ENCODE peak calls at places on chromosomes 7 and 10, in seven cellular contexts. W is GM23338, U is nephron progenitor cell, C is Panc1, A is GM13977, H is GM12865, G is A549. X is an unnamed sample.
A peak's percentile ranks its signal among the peaks of the same experiment; 100 is the strongest.

GRCh38 chr7:66281678-66282593 is 76.8 kb downstream of the TPST1 start:
- DNase-seq in W (no peak), A (no peak), G (no peak), U (no peak), H (no peak), C (no peak), X (peak; percentile 36)

GRCh38 chr10:122344741-122345258 is 29.7 kb upstream of the PLEKHA1 start:
- DNase-seq in A (no peak), W (no peak), U (no peak), H (no peak), C (no peak), G (no peak), X (no peak)

GRCh38 chr7:4156190-4156589 is 525.9 kb upstream of the FOXK1 start:
- DNase-seq in A (no peak), U (no peak), W (no peak), C (no peak), H (no peak), G (no peak), X (no peak)

GRCh38 chr7:149714910-149715471 is 58.4 kb downstream of the ZNF467 start:
- DNase-seq in A (no peak), W (no peak), C (no peak), H (no peak), G (no peak), U (no peak), X (peak; percentile 29)

GRCh38 chr7:74483402-74484336 is 30.0 kb downstream of the GTF2IRD1 start:
- DNase-seq in C (no peak), A (no peak), G (no peak), U (no peak), H (no peak), W (no peak), X (peak; percentile 95)

GRCh38 chr7:122485841-122486240 is 181.3 kb upstream of the FEZF1 start:
- DNase-seq in H (no peak), G (no peak), A (no peak), W (no peak), U (no peak), C (no peak), X (no peak)

GRCh38 chr7:36281945-36282727 is 107.5 kb upstream of the ANLN start:
- DNase-seq in W (no peak), C (no peak), U (no peak), H (no peak), G (no peak), A (no peak), X (no peak)

GRCh38 chr10:68787813-68788212 is 39.5 kb upstream of the STOX1 start:
- DNase-seq in U (no peak), C (no peak), W (no peak), A (no peak), G (no peak), H (no peak), X (no peak)

GRCh38 chr10:48287417-48288391 is 13.2 kb upstream of the FRMPD2 start:
- DNase-seq in G (no peak), A (no peak), W (no peak), H (peak; percentile 86), C (no peak), U (no peak), X (peak; percentile 94)

GRCh38 chr7:158421394-158421793 is 166.2 kb downstream of the PTPRN2 start:
- DNase-seq in G (no peak), W (no peak), C (no peak), U (no peak), H (no peak), A (no peak), X (no peak)

DNA sequence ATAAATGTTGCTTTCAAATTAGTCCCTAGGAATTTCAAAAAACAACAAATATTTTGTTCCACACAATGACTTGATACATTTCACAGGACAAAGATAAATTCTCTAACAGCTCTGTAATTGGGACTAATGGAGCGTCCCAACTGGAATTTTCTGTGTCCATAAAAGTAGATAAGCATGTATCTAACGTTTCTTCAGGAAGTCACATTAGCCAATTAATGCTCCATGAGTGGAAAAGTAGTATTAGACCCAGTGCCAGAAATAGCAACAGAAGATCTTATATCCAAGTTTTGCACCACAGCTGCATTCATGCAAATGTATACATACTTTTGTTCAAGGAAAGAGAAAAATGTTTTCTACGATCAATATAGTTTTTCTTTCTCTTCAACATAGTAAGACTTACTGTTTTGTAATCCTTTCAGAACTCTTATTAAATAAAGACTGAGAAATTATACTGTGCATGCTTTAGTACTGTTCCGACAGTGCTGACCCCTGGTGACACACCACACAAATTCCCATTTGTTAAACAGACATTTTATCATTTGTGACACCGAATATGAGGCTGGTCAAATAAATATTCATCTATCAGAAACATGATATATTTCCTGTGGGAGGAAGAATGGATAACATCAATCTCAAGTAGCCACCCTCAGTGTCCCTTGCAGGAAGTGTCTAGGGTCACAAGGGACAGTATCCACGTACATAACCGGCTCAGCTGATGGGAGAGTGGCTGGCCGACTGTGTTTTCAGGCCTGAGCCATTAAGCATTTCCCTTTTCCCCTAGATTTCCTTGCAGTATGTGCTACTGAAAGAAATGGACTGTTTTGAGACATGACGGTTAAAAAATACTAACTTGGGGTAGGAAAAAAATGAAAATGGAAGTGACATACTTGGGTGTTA is 102.1 kb upstream of the RSU1 start:
- DNase-seq in G (no peak), A (no peak), W (no peak), U (no peak), H (no peak), C (no peak), X (no peak)
- TF ChIP-seq CTCF in G (no peak), A (no peak), W (no peak), U (no peak), H (no peak), C (no peak), X (no peak)

DNA sequence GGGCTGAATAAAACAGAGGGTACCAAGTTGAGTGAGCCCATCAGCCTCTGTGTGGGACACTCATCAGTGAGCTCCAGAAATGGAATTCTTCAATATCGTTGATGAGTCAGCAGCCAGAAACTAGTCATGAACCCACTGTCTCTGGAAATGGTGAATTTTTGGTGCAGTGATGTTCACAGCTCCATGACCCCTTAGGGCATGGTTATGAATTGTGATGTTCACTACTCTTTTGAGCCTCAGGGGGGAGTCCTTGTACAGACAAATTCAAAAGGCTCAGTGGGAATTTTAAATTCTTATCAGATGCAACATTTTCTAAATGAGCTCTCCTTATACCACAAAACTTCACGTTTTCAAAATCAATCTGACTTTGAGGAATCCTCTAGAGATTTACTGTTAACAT is 335.7 kb downstream of the PHTF2 start:
- DNase-seq in C (peak; percentile 28), U (no peak), W (peak; percentile 64), H (peak; percentile 24), A (peak; percentile 39), G (peak; percentile 23), X (no peak)
- TF ChIP-seq CTCF in C (peak; percentile 64), U (peak; percentile 49), W (peak; percentile 70), H (peak; percentile 30), A (peak; percentile 41), G (peak; percentile 37), X (peak; percentile 22)

DNA sequence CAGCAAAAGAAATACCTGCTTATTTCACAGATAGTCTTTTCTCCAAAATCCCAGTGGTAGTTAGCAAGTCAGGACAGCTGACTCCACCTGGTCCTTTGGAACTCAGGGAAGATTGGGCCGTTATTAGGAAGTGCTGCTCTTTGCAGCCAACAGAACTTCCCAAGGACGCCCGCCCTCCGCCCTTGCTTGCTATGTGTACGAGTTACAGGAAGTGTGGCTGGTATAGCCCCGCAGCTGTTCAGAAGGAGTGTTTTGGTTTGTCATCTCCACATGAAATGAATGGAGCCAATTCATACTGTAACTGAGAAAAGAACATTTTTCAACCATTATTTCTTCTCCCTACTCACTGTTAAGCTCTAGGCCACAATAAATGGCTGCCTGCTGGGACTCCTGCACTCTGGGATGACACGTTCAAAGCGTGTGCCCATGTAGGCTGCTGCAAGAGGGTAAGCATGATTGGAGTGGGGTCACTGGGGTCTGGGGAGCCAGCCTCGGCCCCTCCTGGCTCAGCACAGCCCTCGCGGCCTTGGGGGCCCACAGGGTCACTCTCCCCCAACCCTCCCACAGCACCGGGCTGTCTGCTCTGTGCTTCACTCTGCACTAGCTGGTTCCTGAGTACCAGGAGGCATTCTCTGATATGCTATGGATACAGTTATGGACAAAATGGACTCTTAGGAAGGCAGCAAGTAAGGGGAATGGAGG is 244.0 kb downstream of the EBF3 start:
- DNase-seq in W (no peak), G (no peak), C (no peak), U (no peak), H (no peak), A (no peak), X (no peak)
- TF ChIP-seq CTCF in W (no peak), G (no peak), C (no peak), U (no peak), H (no peak), A (no peak), X (no peak)

GRCh38 chr10:78433722-78434535 is 400.3 kb downstream of the RPS24 start:
- DNase-seq in H (no peak), G (no peak), W (no peak), C (no peak), A (no peak), U (peak; percentile 40), X (peak; percentile 35)
- TF ChIP-seq CTCF in H (no peak), G (no peak), W (no peak), C (no peak), A (no peak), U (no peak), X (no peak)

GRCh38 chr7:155524018-155524556 is 22.3 kb downstream of the CNPY1 start:
- DNase-seq in G (no peak), A (no peak), H (no peak), U (no peak), W (no peak), C (no peak), X (no peak)
- TF ChIP-seq CTCF in G (peak; percentile 9), A (peak; percentile 28), H (no peak), U (no peak), W (peak; percentile 9), C (no peak), X (no peak)

GRCh38 chr7:29854257-29854938 is 48.1 kb downstream of the WIPF3 start:
- DNase-seq in U (no peak), C (no peak), H (no peak), G (no peak), A (no peak), W (peak; percentile 73), X (no peak)
- TF ChIP-seq CTCF in U (no peak), C (peak; percentile 23), H (no peak), G (no peak), A (no peak), W (peak; percentile 23), X (no peak)